ENCODE peak calls at places on chromosomes 7 and 10, in seven cellular contexts. D is HCT116, B is esophagus squamous epithelium, N is sigmoid colon, S is Panc1, K is gastrocnemius medialis, P is kidney. T is an unnamed sample.

GRCh38 chr10:21031232-21031790 is 134.2 kb upstream of the NEBL start:
- DNase-seq in S (no peak), K (no peak), B (no peak), P (no peak), D (no peak), N (no peak), T (no peak)

GRCh38 chr10:122617476-122618270 is 57.1 kb downstream of the DMBT1 start:
- DNase-seq in P (no peak), B (no peak), N (peak), S (no peak), K (no peak), D (no peak), T (no peak)

GRCh38 chr7:1144269-1144771 is 15.7 kb downstream of the ZFAND2A start:
- DNase-seq in K (no peak), P (peak), S (no peak), D (no peak), N (peak), B (no peak), T (no peak)

GRCh38 chr10:35390843-35391152 is 54.5 kb downstream of the CCNY start:
- DNase-seq in S (no peak), D (no peak), K (no peak), P (no peak), B (no peak), N (no peak), T (no peak)

GRCh38 chr7:152351168-152351567 is 84.6 kb downstream of the KMT2C start:
- DNase-seq in B (no peak), P (no peak), S (no peak), N (no peak), K (no peak), D (no peak), T (no peak)

GRCh38 chr10:35907548-35907947 is 265.5 kb upstream of the FZD8 start:
- DNase-seq in K (no peak), D (no peak), B (no peak), N (no peak), P (no peak), S (no peak), T (no peak)

GRCh38 chr7:148697256-148697841 is 1.4 kb upstream of the CUL1 start:
- DNase-seq in S (no peak), N (peak), K (peak), D (no peak), P (no peak), B (no peak), T (no peak)

GRCh38 chr7:1664711-1665591 is 5.1 kb upstream of the ELFN1 start:
- DNase-seq in N (peak), S (no peak), P (peak), D (peak), B (no peak), K (no peak), T (no peak)

GRCh38 chr7:92158660-92159575 is 20.0 kb downstream of the LRRD1 start:
- DNase-seq in S (no peak), P (no peak), N (no peak), D (no peak), B (no peak), K (no peak), T (no peak)

GRCh38 chr10:26697922-26698608 is 564 bp downstream of the PDSS1 start:
- DNase-seq in S (no peak), D (no peak), N (no peak), B (no peak), K (no peak), P (peak), T (no peak)

GRCh38 chr10:114662651-114663217 is 4.7 kb upstream of the ABLIM1 start:
- DNase-seq in D (no peak), P (no peak), B (no peak), N (no peak), S (no peak), K (no peak), T (no peak)

GRCh38 chr7:101115215-101115614 is 11.7 kb upstream of the SERPINE1 start:
- DNase-seq in P (no peak), S (no peak), B (no peak), N (no peak), D (no peak), K (no peak), T (no peak)

GRCh38 chr7:155412416-155413253 is 45.3 kb upstream of the EN2 start:
- DNase-seq in D (peak), S (peak), P (no peak), B (no peak), K (no peak), N (no peak), T (peak)

GRCh38 chr10:98267069-98267893 is 713 bp downstream of the LOXL4 start:
- DNase-seq in K (no peak), B (no peak), P (no peak), S (no peak), D (no peak), N (no peak), T (no peak)

GRCh38 chr7:111741811-111742240 is 179.5 kb upstream of the IMMP2L start:
- DNase-seq in B (no peak), S (no peak), N (peak), K (no peak), P (no peak), D (peak), T (no peak)

GRCh38 chr10:132263866-132264265 is 43.9 kb downstream of the STK32C start:
- DNase-seq in S (no peak), N (no peak), K (no peak), B (no peak), P (peak), D (no peak), T (no peak)

GRCh38 chr7:45689011-45689796 is 115.0 kb downstream of the ADCY1 start:
- DNase-seq in N (no peak), K (no peak), D (no peak), P (no peak), B (no peak), S (no peak), T (no peak)

GRCh38 chr7:105487559-105488218 is 34.4 kb downstream of the PUS7 start:
- DNase-seq in N (no peak), K (no peak), D (no peak), B (no peak), S (peak), P (no peak), T (no peak)

GRCh38 chr10:129658673-129659072 is 191.6 kb downstream of the MGMT start:
- DNase-seq in S (no peak), P (no peak), K (no peak), B (no peak), D (no peak), N (no peak), T (peak)
- H3K4me3 ChIP-seq in S (no peak), P (no peak), K (no peak), B (no peak), D (no peak), N (no peak), T (no peak)

GRCh38 chr10:104349623-104350142 is 4.0 kb upstream of the CFAP58 start:
- DNase-seq in N (no peak), D (no peak), P (no peak), K (no peak), B (no peak), S (no peak), T (no peak)

GRCh38 chr10:104351919-104352318 is 1.7 kb upstream of the CFAP58 start:
- DNase-seq in B (no peak), K (no peak), D (no peak), N (no peak), S (no peak), P (no peak), T (no peak)

GRCh38 chr10:104350146-104350635 is 3.4 kb upstream of the CFAP58 start:
- DNase-seq in P (no peak), S (no peak), B (no peak), N (no peak), D (peak), K (no peak), T (no peak)

GRCh38 chr10:104351067-104351681 is 2.5 kb upstream of the CFAP58 start:
- DNase-seq in B (no peak), N (no peak), S (no peak), K (no peak), D (no peak), P (no peak), T (no peak)

GRCh38 chr10:104353325-104354048 is at the start of gene CFAP58:
- DNase-seq in B (peak), S (peak), D (peak), N (peak), K (peak), P (peak), T (peak)
- H3K4me3 ChIP-seq in B (peak), S (peak), D (peak), N (peak), K (peak), P (peak), T (peak)

GRCh38 chr7:23474829-23475578 is 4.7 kb upstream of the IGF2BP3 start:
- DNase-seq in N (no peak), D (no peak), B (no peak), P (no peak), S (no peak), K (no peak), T (no peak)
- H3K4me3 ChIP-seq in N (no peak), D (peak), B (no peak), P (no peak), S (peak), K (no peak), T (peak)

GRCh38 chr7:82005056-82005455 is 235.2 kb upstream of the HGF start:
- DNase-seq in N (no peak), S (no peak), B (no peak), D (no peak), K (no peak), P (no peak), T (no peak)
- H3K4me3 ChIP-seq in N (no peak), S (no peak), B (no peak), D (no peak), K (no peak), P (no peak), T (no peak)

GRCh38 chr7:127736511-127736910 is 84.5 kb downstream of the SND1 start:
- DNase-seq in N (no peak), K (no peak), B (no peak), S (no peak), P (no peak), D (no peak), T (no peak)

GRCh38 chr7:127733976-127734375 is 82.0 kb downstream of the SND1 start:
- DNase-seq in D (no peak), B (no peak), P (no peak), N (no peak), K (no peak), S (no peak), T (no peak)

GRCh38 chr7:127732306-127732705 is 80.3 kb downstream of the SND1 start:
- DNase-seq in N (no peak), K (no peak), D (no peak), S (no peak), B (no peak), P (no peak), T (no peak)

GRCh38 chr7:127730658-127731276 is 78.8 kb downstream of the SND1 start:
- DNase-seq in S (no peak), K (no peak), N (no peak), P (no peak), B (no peak), D (no peak), T (no peak)

DNA sequence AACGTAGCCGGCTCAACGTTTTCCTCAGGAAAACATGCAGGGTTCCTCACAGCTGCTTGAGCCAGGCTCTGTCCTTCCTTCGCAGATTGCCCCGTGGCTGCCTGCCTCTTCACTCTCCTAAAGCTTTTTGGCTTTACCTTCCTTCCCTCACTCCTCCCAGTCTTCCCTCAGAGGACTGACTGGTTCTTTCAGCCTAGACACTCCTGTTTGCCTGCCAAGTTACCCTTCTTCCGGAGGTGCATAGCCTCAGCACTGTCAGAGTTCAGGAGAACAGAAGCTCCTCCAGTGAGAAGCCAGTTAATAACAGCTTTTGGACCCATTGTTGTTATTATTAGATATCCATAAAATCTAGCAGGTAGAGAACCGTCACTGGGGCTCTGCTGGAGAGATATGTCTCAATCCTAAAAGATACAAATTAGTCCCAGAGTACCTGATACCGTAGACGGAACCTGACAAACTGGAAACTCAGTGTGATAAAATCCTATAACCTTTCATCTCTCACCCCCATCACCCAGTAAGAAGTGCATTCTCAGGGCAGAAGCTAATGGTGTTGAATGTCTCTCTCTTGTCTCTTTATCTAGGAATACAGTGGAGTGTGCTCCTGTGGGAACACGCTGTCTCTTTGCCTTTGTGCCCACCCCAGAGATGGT is 79.6 kb downstream of the SND1 start:
- DNase-seq in D (no peak), N (no peak), S (no peak), K (no peak), B (no peak), P (no peak), T (no peak)
- H3K4me3 ChIP-seq in D (no peak), N (no peak), S (no peak), K (no peak), B (no peak), P (no peak), T (no peak)

GRCh38 chr7:130667593-130668257 is 823 bp downstream of the COPG2 start:
- DNase-seq in S (no peak), B (no peak), P (no peak), K (no peak), N (no peak), D (no peak), T (no peak)
- H3K4me3 ChIP-seq in S (peak), B (peak), P (peak), K (peak), N (peak), D (peak), T (peak)

DNA sequence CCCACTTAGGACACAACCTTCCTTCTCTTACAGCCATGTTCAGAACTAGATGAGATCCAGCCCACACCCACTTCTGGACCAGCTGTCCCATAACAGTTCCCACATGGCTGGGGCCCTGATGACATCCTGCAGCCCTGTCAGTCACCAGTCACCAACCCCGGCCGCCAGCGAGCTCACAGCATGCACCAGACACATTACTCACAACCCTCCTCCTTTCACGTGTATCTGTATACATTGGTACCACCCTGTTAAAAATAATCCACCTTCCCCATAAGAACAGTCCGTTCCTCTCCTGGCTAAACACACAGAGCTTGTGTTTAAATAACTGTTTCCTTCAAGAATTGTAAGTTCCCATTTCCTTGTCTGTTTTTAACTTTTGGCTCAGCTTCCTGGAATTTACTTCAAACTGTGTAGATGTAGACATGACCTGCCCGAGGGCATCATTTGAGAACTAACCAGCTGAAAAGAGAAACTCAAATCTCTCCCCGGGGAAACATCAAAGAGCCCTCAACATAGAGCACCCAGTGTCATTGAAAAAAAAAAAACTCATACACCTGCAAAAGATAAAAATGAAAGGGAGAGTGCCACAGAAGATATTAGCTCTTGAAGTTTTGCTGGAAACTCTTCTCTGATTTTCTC is 26.0 kb upstream of the PRLHR start:
- DNase-seq in P (no peak), K (no peak), B (no peak), S (no peak), D (no peak), N (no peak), T (no peak)
- H3K4me3 ChIP-seq in P (no peak), K (no peak), B (no peak), S (no peak), D (no peak), N (no peak), T (no peak)

DNA sequence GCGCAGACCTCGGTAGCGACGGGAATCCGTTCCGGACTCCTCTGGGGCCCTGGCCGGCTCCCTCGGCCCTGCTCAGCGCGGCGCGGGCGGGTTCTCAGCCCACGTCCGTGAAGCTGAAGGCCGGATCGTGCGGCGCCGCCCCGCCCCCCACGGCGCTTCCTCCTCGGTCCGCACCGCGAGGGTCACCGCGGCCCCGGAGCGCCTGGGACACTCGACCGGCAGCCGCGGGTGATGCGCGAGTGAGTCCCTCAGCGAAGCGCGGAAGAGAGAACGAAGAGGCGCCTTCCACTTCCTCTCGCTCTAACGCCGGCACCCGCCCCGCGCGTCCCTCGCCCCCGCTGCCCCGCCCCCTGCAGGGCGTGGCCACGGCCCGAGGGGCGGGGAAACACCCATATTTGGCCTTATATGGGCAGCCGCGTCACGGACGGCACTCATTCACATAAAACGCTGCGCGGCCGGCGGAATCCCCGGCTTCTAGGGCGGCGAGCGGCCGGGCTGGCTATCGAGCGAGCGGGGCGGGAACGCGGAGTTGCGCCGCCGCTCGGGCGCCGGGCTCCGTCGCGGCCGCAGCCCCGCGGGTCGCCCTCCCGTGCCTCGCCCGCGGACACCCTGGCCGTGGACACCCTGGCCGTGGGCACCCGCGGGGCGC is at the start of gene DUSP5:
- DNase-seq in K (peak), P (peak), S (no peak), B (peak), N (peak), D (peak), T (no peak)
- H3K4me3 ChIP-seq in K (peak), P (peak), S (peak), B (peak), N (peak), D (peak), T (peak)